ENCODE peak calls at places on chromosomes 6 and 20, in eight cellular contexts. M is neural crest cell; Z is activated T-helper 1 cell treated with anti-CD3 and anti-CD28 coated beads, Interleukin-2, amount 50 U/mL, for 16 hours; D is H4; E is activated CD4-positive, alpha-beta T cell treated with anti-CD3 and anti-CD28 coated beads, Interleukin-2, amount 50 U/mL, for 1 hour; I is NCI-H1436; A is T-helper 9 cell; Y is HS-5. V is an unnamed sample.

GRCh38 chr20:50013976-50014375 is 31.2 kb downstream of the SNAI1 start:
- DNase-seq in D (no peak), M (no peak), E (no peak), I (no peak), Z (no peak), A (no peak), Y (no peak), V (no peak)

GRCh38 chr20:15240801-15241200 is 903.4 kb upstream of the FLRT3 start:
- DNase-seq in Z (no peak), A (no peak), Y (no peak), I (no peak), E (no peak), D (no peak), M (no peak), V (no peak)

GRCh38 chr6:168374051-168374502 is 54.5 kb upstream of the DACT2 start:
- DNase-seq in I (no peak), E (no peak), Z (no peak), Y (no peak), A (no peak), D (no peak), M (no peak), V (no peak)

GRCh38 chr6:132131777-132132176 is 180.6 kb upstream of the CCN2 start:
- DNase-seq in M (no peak), I (no peak), A (no peak), E (no peak), Y (peak), D (peak), Z (no peak), V (no peak)

GRCh38 chr20:18431206-18431605 is 35.6 kb downstream of the DZANK1 start:
- DNase-seq in M (no peak), Z (no peak), D (no peak), A (no peak), I (no peak), Y (no peak), E (no peak), V (no peak)

GRCh38 chr6:119348308-119349040 is 1.1 kb downstream of the MAN1A1 start:
- DNase-seq in E (peak), M (peak), Z (peak), A (peak), Y (no peak), D (no peak), I (no peak), V (peak)

GRCh38 chr6:76644231-76644630 is 571.8 kb upstream of the IMPG1 start:
- DNase-seq in E (no peak), Z (no peak), Y (no peak), A (no peak), D (no peak), M (no peak), I (no peak), V (no peak)

GRCh38 chr6:10736721-10737120 is 10.9 kb upstream of the TMEM14B start:
- DNase-seq in M (no peak), A (no peak), I (no peak), Y (no peak), D (no peak), Z (no peak), E (no peak), V (no peak)

GRCh38 chr6:165663283-165663735 is 268 bp upstream of the PDE10A start:
- DNase-seq in M (peak), Z (no peak), I (no peak), A (no peak), Y (no peak), E (no peak), D (no peak), V (no peak)

GRCh38 chr20:8933391-8933807 is 135.5 kb upstream of the PLCB4 start:
- DNase-seq in M (no peak), E (no peak), D (no peak), A (no peak), Y (no peak), Z (no peak), I (no peak), V (no peak)

GRCh38 chr20:14838663-14839650 is 501.5 kb upstream of the FLRT3 start:
- DNase-seq in A (no peak), Y (no peak), D (peak), M (no peak), Z (no peak), E (no peak), I (no peak), V (no peak)

GRCh38 chr6:143564484-143565017 is 53.0 kb upstream of the FUCA2 start:
- DNase-seq in Z (no peak), M (no peak), I (no peak), Y (no peak), E (no peak), A (no peak), D (no peak), V (no peak)

GRCh38 chr6:142474446-142475289 is 172.9 kb downstream of the ADGRG6 start:
- DNase-seq in Z (no peak), Y (peak), A (no peak), I (peak), E (no peak), D (peak), M (peak), V (peak)

GRCh38 chr20:58012731-58013510 is 215.5 kb downstream of the ANKRD60 start:
- DNase-seq in A (no peak), D (no peak), I (no peak), Y (no peak), E (no peak), Z (no peak), M (no peak), V (no peak)

GRCh38 chr20:37987602-37988290 is 45.5 kb downstream of the TTI1 start:
- DNase-seq in E (no peak), D (no peak), Y (no peak), Z (no peak), M (no peak), A (no peak), I (no peak), V (no peak)

GRCh38 chr20:602357-602970 is 7.6 kb downstream of the TCF15 start:
- DNase-seq in Z (no peak), Y (no peak), I (no peak), D (no peak), A (no peak), M (no peak), E (no peak), V (no peak)

GRCh38 chr6:167493961-167494697 is 169.2 kb downstream of the TTLL2 start:
- DNase-seq in M (peak), Z (no peak), Y (no peak), D (no peak), E (no peak), I (no peak), A (no peak), V (peak)

GRCh38 chr20:19784511-19785172 is 26.6 kb downstream of the RIN2 start:
- DNase-seq in D (peak), Z (no peak), M (peak), E (no peak), Y (peak), I (peak), A (no peak), V (peak)

GRCh38 chr6:45491874-45492273 is 114.1 kb upstream of the SUPT3H start:
- DNase-seq in Y (no peak), I (no peak), A (no peak), D (no peak), M (no peak), E (no peak), Z (no peak), V (no peak)

GRCh38 chr6:124924333-124924759 is 37.9 kb upstream of the RNF217 start:
- DNase-seq in Z (no peak), E (no peak), A (no peak), I (no peak), Y (no peak), D (peak), M (no peak), V (no peak)

GRCh38 chr6:36969240-36969691 is 14.7 kb downstream of the PI16 start:
- DNase-seq in D (no peak), A (no peak), Z (no peak), Y (no peak), I (no peak), M (no peak), E (no peak), V (no peak)

GRCh38 chr6:56488281-56488680 is 154.4 kb downstream of the DST start:
- DNase-seq in A (no peak), Z (no peak), M (no peak), I (no peak), E (no peak), D (no peak), Y (no peak), V (no peak)

GRCh38 chr6:33459226-33459625 is 4.8 kb downstream of the ZBTB9 start:
- DNase-seq in Y (no peak), D (no peak), E (no peak), A (no peak), Z (no peak), M (no peak), I (no peak), V (no peak)

GRCh38 chr6:168929871-168930450 is 323.7 kb downstream of the THBS2 start:
- DNase-seq in Y (no peak), E (no peak), D (no peak), I (no peak), Z (no peak), M (no peak), A (no peak), V (no peak)

GRCh38 chr6:152085533-152085932 is 278.1 kb downstream of the ESR1 start:
- DNase-seq in Z (no peak), D (peak), A (no peak), Y (no peak), I (no peak), M (no peak), E (no peak), V (no peak)

GRCh38 chr6:117555882-117556498 is 46.3 kb downstream of the GOPC start:
- DNase-seq in D (no peak), I (peak), A (peak), Z (peak), M (peak), Y (no peak), E (peak), V (peak)

GRCh38 chr20:63533871-63534393 is 3.2 kb downstream of the PTK6 start:
- DNase-seq in I (no peak), E (no peak), A (no peak), Z (no peak), Y (no peak), M (no peak), D (no peak), V (peak)

GRCh38 chr6:74967821-74968220 is 238.0 kb downstream of the COL12A1 start:
- DNase-seq in Z (no peak), I (no peak), E (no peak), A (no peak), M (no peak), Y (no peak), D (no peak), V (no peak)

GRCh38 chr6:130755368-130756034 is 71.7 kb upstream of the SMLR1 start:
- DNase-seq in M (no peak), I (no peak), Y (no peak), D (no peak), Z (no peak), A (no peak), E (no peak), V (no peak)